ENCODE peak calls at places on chromosomes 12 and 14, in ten cellular contexts. S is mucosa of descending colon, K is aorta, X is Calu3, F is osteoblast, R is globus pallidus, E is bronchial epithelial cell, U is KBM-7, G is smooth muscle cell of the brain vasculature, P is progenitor cell of endocrine pancreas. M is an unnamed sample.

GRCh38 chr12:124761876-124762275 is 101.8 kb downstream of the SCARB1 start:
- DNase-seq in S (no peak), K (no peak), X (peak; percentile 51), F (peak; percentile 62), R (no peak), E (no peak), U (no peak), G (no peak), P (no peak), M (no peak)

GRCh38 chr14:105294142-105294597 is 6.6 kb downstream of the BRF1 start:
- DNase-seq in S (no peak), K (no peak), X (no peak), F (peak; percentile 87), R (no peak), E (no peak), U (peak; percentile 56), G (no peak), P (no peak), M (no peak)

GRCh38 chr12:113831016-113831415 is 135.1 kb downstream of the RBM19 start:
- DNase-seq in S (no peak), K (no peak), X (no peak), F (peak; percentile 94), R (no peak), E (no peak), U (no peak), G (peak; percentile 46), P (no peak), M (no peak)

GRCh38 chr12:52612431-52613290 is 5.7 kb downstream of the KRT73 start:
- DNase-seq in S (no peak), K (no peak), X (no peak), F (no peak), R (no peak), E (no peak), U (peak; percentile 12), G (no peak), P (no peak), M (no peak)

GRCh38 chr12:91182664-91183455 is at the start of gene DCN:
- DNase-seq in S (no peak), K (no peak), X (no peak), F (no peak), R (no peak), E (no peak), U (no peak), G (no peak), P (no peak), M (no peak)

GRCh38 chr12:125128380-125128779 is 63.1 kb downstream of the AACS start:
- DNase-seq in S (no peak), K (no peak), X (no peak), F (peak; percentile 56), R (no peak), E (no peak), U (no peak), G (no peak), P (no peak), M (no peak)

GRCh38 chr14:68495101-68495637 is 297.7 kb downstream of the ZFP36L1 start:
- DNase-seq in S (no peak), K (no peak), X (no peak), F (no peak), R (no peak), E (peak; percentile 90), U (no peak), G (no peak), P (no peak), M (peak; percentile 52)

GRCh38 chr14:66066991-66067788 is 419.0 kb upstream of the CCDC196 start:
- DNase-seq in S (no peak), K (no peak), X (no peak), F (no peak), R (no peak), E (no peak), U (no peak), G (no peak), P (no peak), M (no peak)

GRCh38 chr12:95465275-95465674 is 8.7 kb upstream of the METAP2 start:
- DNase-seq in S (no peak), K (no peak), X (no peak), F (no peak), R (no peak), E (no peak), U (no peak), G (no peak), P (no peak), M (no peak)

GRCh38 chr14:48568252-48568651 is 892.8 kb upstream of the MDGA2 start:
- DNase-seq in S (no peak), K (no peak), X (no peak), F (no peak), R (no peak), E (no peak), U (no peak), G (no peak), P (no peak), M (no peak)

GRCh38 chr12:92629349-92630065 is 73.3 kb upstream of the PLEKHG7 start:
- DNase-seq in S (no peak), K (no peak), X (no peak), F (no peak), R (no peak), E (no peak), U (no peak), G (peak; percentile 26), P (no peak), M (no peak)

GRCh38 chr12:57126561-57126960 is 1.7 kb upstream of the LRP1 start:
- DNase-seq in S (no peak), K (no peak), X (no peak), F (no peak), R (no peak), E (peak; percentile 13), U (no peak), G (no peak), P (no peak), M (no peak)

GRCh38 chr12:38157274-38157932 is 159.2 kb upstream of the ALG10B start:
- DNase-seq in S (no peak), K (no peak), X (no peak), F (no peak), R (no peak), E (no peak), U (no peak), G (no peak), P (no peak), M (no peak)

M was measured in epithelial cell of prostate.